ENCODE peak calls at places on chromosomes 1 and 21, in six cellular contexts. One of them, this sample, is unnamed.

GRCh38 chr1:1222575-1223225 is 8.7 kb upstream of the TNFRSF4 start:
- DNase-seq in WTC11: no peak
- DNase-seq in tibial artery: no peak
- DNase-seq in H1: no peak
- DNase-seq in fibroblast of lung: no peak
- DNase-seq in breast epithelium: no peak
- DNase-seq in this sample: no peak

GRCh38 chr1:237932806-237933205 is 42.1 kb upstream of the ZP4 start:
- DNase-seq in fibroblast of lung: peak
- DNase-seq in WTC11: no peak
- DNase-seq in tibial artery: no peak
- DNase-seq in H1: no peak
- DNase-seq in breast epithelium: no peak
- DNase-seq in this sample: no peak

GRCh38 chr1:85659174-85659573 is 49.1 kb downstream of the ZNHIT6 start:
- DNase-seq in fibroblast of lung: no peak
- DNase-seq in WTC11: no peak
- DNase-seq in tibial artery: no peak
- DNase-seq in H1: no peak
- DNase-seq in breast epithelium: no peak
- DNase-seq in this sample: no peak

GRCh38 chr1:47804127-47804526 is 193.1 kb downstream of the TRABD2B start:
- DNase-seq in fibroblast of lung: no peak
- DNase-seq in H1: no peak
- DNase-seq in tibial artery: no peak
- DNase-seq in breast epithelium: no peak
- DNase-seq in WTC11: no peak
- DNase-seq in this sample: no peak

GRCh38 chr1:199463521-199464127 is 563.9 kb upstream of the NR5A2 start:
- DNase-seq in fibroblast of lung: peak
- DNase-seq in WTC11: peak
- DNase-seq in breast epithelium: no peak
- DNase-seq in H1: peak
- DNase-seq in tibial artery: no peak
- DNase-seq in this sample: no peak

GRCh38 chr1:192905049-192905448 is 96.2 kb downstream of the RGS2 start:
- DNase-seq in fibroblast of lung: peak
- DNase-seq in tibial artery: no peak
- DNase-seq in H1: no peak
- DNase-seq in WTC11: no peak
- DNase-seq in breast epithelium: no peak
- DNase-seq in this sample: no peak

GRCh38 chr1:201426395-201427310 is 5.1 kb upstream of the TNNI1 start:
- DNase-seq in tibial artery: no peak
- DNase-seq in breast epithelium: no peak
- DNase-seq in H1: no peak
- DNase-seq in WTC11: no peak
- DNase-seq in fibroblast of lung: peak
- DNase-seq in this sample: no peak

GRCh38 chr1:162551969-162552683 is 9.4 kb upstream of the UAP1 start:
- DNase-seq in tibial artery: no peak
- DNase-seq in fibroblast of lung: no peak
- DNase-seq in H1: no peak
- DNase-seq in breast epithelium: no peak
- DNase-seq in WTC11: no peak
- DNase-seq in this sample: no peak

GRCh38 chr1:63601061-63601460 is 7.8 kb downstream of the PGM1 start:
- DNase-seq in tibial artery: no peak
- DNase-seq in breast epithelium: no peak
- DNase-seq in WTC11: no peak
- DNase-seq in fibroblast of lung: no peak
- DNase-seq in H1: no peak
- DNase-seq in this sample: no peak

GRCh38 chr1:213994888-213995287 is 7.1 kb downstream of the PROX1 start:
- DNase-seq in H1: no peak
- DNase-seq in tibial artery: no peak
- DNase-seq in fibroblast of lung: no peak
- DNase-seq in WTC11: no peak
- DNase-seq in breast epithelium: no peak
- DNase-seq in this sample: no peak

GRCh38 chr1:204288061-204288588 is 71.6 kb downstream of the PLEKHA6 start:
- DNase-seq in breast epithelium: peak
- DNase-seq in tibial artery: peak
- DNase-seq in H1: peak
- DNase-seq in fibroblast of lung: peak
- DNase-seq in WTC11: peak
- DNase-seq in this sample: no peak

GRCh38 chr1:2103266-2103900 is 53.2 kb downstream of the PRKCZ start:
- DNase-seq in H1: no peak
- DNase-seq in WTC11: no peak
- DNase-seq in breast epithelium: no peak
- DNase-seq in fibroblast of lung: no peak
- DNase-seq in tibial artery: no peak
- DNase-seq in this sample: no peak

GRCh38 chr1:235821361-235821981 is 45.2 kb downstream of the LYST start:
- DNase-seq in WTC11: no peak
- DNase-seq in H1: no peak
- DNase-seq in tibial artery: no peak
- DNase-seq in breast epithelium: no peak
- DNase-seq in fibroblast of lung: peak
- DNase-seq in this sample: no peak

GRCh38 chr21:38903578-38904193 is 98.0 kb downstream of the ETS2 start:
- DNase-seq in tibial artery: no peak
- DNase-seq in H1: no peak
- DNase-seq in fibroblast of lung: no peak
- DNase-seq in WTC11: no peak
- DNase-seq in breast epithelium: no peak
- DNase-seq in this sample: no peak

GRCh38 chr1:63643926-63644325 is 50.7 kb downstream of the PGM1 start:
- DNase-seq in WTC11: no peak
- DNase-seq in tibial artery: no peak
- DNase-seq in breast epithelium: no peak
- DNase-seq in H1: no peak
- DNase-seq in fibroblast of lung: no peak
- DNase-seq in this sample: no peak

GRCh38 chr1:51630393-51630792 is 13.5 kb downstream of the OSBPL9 start:
- DNase-seq in fibroblast of lung: no peak
- DNase-seq in tibial artery: no peak
- DNase-seq in WTC11: no peak
- DNase-seq in breast epithelium: no peak
- DNase-seq in H1: no peak
- DNase-seq in this sample: no peak
- TF ChIP-seq CTCF in fibroblast of lung: no peak
- TF ChIP-seq CTCF in tibial artery: no peak
- TF ChIP-seq CTCF in WTC11: no peak
- TF ChIP-seq CTCF in breast epithelium: no peak
- TF ChIP-seq CTCF in H1: no peak
- TF ChIP-seq CTCF in this sample: no peak

DNA sequence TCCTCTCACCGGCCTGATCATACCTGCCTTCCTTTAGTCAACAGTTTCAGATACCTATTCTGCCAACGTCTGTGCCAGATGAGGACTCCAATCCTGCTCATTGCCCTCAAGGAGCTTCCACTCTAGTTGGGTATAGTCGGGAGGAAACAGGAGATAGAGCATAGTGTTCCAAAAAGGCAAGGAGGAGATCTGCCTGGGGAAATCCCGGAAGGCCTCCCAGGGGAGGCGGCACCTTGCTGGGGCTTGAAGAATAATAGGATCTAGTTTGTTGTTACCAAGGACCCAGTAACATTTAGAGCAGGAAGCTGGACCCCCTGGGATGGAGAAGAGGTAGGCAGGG is 12.3 kb downstream of the LDLRAP1 start:
- DNase-seq in fibroblast of lung: no peak
- DNase-seq in H1: no peak
- DNase-seq in WTC11: no peak
- DNase-seq in tibial artery: no peak
- DNase-seq in breast epithelium: no peak
- DNase-seq in this sample: no peak
- TF ChIP-seq CTCF in fibroblast of lung: no peak
- TF ChIP-seq CTCF in H1: no peak
- TF ChIP-seq CTCF in WTC11: no peak
- TF ChIP-seq CTCF in tibial artery: no peak
- TF ChIP-seq CTCF in breast epithelium: no peak
- TF ChIP-seq CTCF in this sample: no peak

GRCh38 chr1:34591751-34592629 is 162.9 kb upstream of the GJB5 start:
- DNase-seq in tibial artery: no peak
- DNase-seq in breast epithelium: no peak
- DNase-seq in WTC11: no peak
- DNase-seq in H1: no peak
- DNase-seq in fibroblast of lung: no peak
- DNase-seq in this sample: no peak
- TF ChIP-seq CTCF in tibial artery: no peak
- TF ChIP-seq CTCF in breast epithelium: no peak
- TF ChIP-seq CTCF in WTC11: no peak
- TF ChIP-seq CTCF in H1: no peak
- TF ChIP-seq CTCF in fibroblast of lung: peak
- TF ChIP-seq CTCF in this sample: no peak

GRCh38 chr1:155135416-155136197 is at the start of gene SLC50A1:
- DNase-seq in H1: peak
- DNase-seq in fibroblast of lung: peak
- DNase-seq in WTC11: peak
- DNase-seq in tibial artery: peak
- DNase-seq in breast epithelium: peak
- DNase-seq in this sample: peak
- TF ChIP-seq CTCF in H1: no peak
- TF ChIP-seq CTCF in fibroblast of lung: no peak
- TF ChIP-seq CTCF in WTC11: no peak
- TF ChIP-seq CTCF in tibial artery: peak
- TF ChIP-seq CTCF in breast epithelium: peak
- TF ChIP-seq CTCF in this sample: peak